ENCODE peak calls at places on chromosomes 6 and 20, in nine cellular contexts. G, J, C, T, B, L, U, X and A are unnamed samples.

GRCh38 chr20:50992733-50993457 is 30.0 kb downstream of the KCNG1 start:
- DNase-seq in G (peak; percentile 85), J (peak; percentile 17), C (no peak), T (peak; percentile 72), B (peak; percentile 20), L (peak; percentile 93), U (no peak), X (no peak), A (no peak)

GRCh38 chr20:16714765-16715164 is 15.1 kb upstream of the SNRPB2 start:
- DNase-seq in G (no peak), J (no peak), C (no peak), T (no peak), B (no peak), L (no peak), U (no peak), X (no peak), A (no peak)

GRCh38 chr6:22512716-22513452 is 56.5 kb upstream of the HDGFL1 start:
- DNase-seq in G (no peak), J (no peak), C (no peak), T (no peak), B (no peak), L (no peak), U (no peak), X (no peak), A (no peak)

GRCh38 chr20:50987493-50988210 is 29.0 kb downstream of the MOCS3 start:
- DNase-seq in G (peak; percentile 88), J (peak; percentile 16), C (peak; percentile 78), T (peak; percentile 72), B (peak; percentile 85), L (peak; percentile 92), U (peak; percentile 53), X (peak; percentile 87), A (no peak)

GRCh38 chr20:44805991-44806729 is 4.2 kb downstream of the RIMS4 start:
- DNase-seq in G (peak; percentile 94), J (no peak), C (peak; percentile 82), T (no peak), B (peak; percentile 17), L (no peak), U (no peak), X (peak; percentile 79), A (no peak)

GRCh38 chr6:84618046-84618752 is 146.2 kb downstream of the TBX18 start:
- DNase-seq in G (no peak), J (no peak), C (no peak), T (no peak), B (no peak), L (no peak), U (no peak), X (peak; percentile 77), A (no peak)

GRCh38 chr20:35363190-35363589 is 48.6 kb downstream of the UQCC1 start:
- DNase-seq in G (no peak), J (no peak), C (no peak), T (no peak), B (no peak), L (no peak), U (no peak), X (no peak), A (no peak)

GRCh38 chr6:142845624-142846458 is 99.1 kb downstream of the HIVEP2 start:
- DNase-seq in G (peak; percentile 87), J (no peak), C (peak; percentile 83), T (peak; percentile 67), B (peak; percentile 82), L (peak; percentile 74), U (peak; percentile 89), X (peak; percentile 87), A (peak; percentile 61)

GRCh38 chr6:36098253-36098919 is 31.9 kb upstream of the MAPK13 start:
- DNase-seq in G (no peak), J (no peak), C (no peak), T (no peak), B (no peak), L (no peak), U (no peak), X (no peak), A (no peak)

GRCh38 chr6:132820629-132821381 is 6.4 kb downstream of the RPS12 start:
- DNase-seq in G (no peak), J (no peak), C (no peak), T (no peak), B (no peak), L (no peak), U (no peak), X (no peak), A (no peak)

DNA sequence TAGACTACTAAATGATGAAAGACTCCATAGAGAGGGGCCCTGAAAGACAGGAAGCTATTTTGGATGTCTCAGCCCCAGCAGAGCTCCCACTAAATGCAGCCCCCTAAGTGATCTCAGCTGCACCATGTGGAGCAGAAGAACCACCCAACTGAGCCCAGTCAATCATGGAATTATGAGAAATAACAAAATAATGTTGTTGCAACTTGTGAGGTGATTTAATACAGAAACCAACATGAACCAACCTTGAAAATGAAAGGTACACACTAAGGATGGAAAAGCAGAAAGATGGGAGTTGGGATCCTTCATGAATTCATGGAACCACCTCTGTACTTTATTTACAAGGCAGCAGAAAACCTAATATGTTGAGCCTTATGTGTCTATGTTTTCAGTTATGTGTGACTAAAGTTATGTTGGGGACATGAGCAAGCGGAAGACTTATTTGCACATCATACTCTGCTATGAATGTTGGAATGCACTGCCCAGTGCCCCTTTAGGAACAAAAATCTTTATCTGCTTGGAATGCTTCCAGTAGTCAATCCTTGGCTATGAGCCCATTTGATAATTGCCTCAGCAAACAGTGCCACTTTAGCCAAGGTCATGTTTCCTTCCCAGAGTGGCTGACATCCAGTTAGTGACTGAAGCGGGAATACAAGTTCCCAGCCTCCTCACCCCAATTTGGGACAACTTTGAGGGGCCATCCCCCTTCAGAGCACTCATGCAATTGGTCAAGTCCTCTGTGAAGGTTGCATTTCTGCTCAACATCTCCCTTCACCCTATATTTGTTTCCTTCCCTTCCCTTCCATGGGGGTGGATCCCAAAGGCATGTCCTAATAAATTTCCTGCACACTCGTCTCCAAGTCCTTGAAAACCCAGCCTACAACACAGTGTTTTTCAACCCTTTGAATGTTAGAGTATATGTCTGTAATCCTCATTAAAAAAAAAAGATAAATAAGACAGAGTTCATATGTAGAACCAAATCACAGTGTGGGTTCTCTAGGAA is 18.4 kb downstream of the TP53RK start:
- DNase-seq in G (no peak), J (no peak), C (no peak), T (no peak), B (peak; percentile 61), L (no peak), U (no peak), X (no peak), A (no peak)
- H3K4me3 ChIP-seq in G (no peak overlapping the region), J (no peak overlapping the region), C (no peak overlapping the region), T (no peak overlapping the region), B (no peak overlapping the region), L (no peak overlapping the region), U (no peak overlapping the region), X (no peak overlapping the region), A (no peak overlapping the region)

DNA sequence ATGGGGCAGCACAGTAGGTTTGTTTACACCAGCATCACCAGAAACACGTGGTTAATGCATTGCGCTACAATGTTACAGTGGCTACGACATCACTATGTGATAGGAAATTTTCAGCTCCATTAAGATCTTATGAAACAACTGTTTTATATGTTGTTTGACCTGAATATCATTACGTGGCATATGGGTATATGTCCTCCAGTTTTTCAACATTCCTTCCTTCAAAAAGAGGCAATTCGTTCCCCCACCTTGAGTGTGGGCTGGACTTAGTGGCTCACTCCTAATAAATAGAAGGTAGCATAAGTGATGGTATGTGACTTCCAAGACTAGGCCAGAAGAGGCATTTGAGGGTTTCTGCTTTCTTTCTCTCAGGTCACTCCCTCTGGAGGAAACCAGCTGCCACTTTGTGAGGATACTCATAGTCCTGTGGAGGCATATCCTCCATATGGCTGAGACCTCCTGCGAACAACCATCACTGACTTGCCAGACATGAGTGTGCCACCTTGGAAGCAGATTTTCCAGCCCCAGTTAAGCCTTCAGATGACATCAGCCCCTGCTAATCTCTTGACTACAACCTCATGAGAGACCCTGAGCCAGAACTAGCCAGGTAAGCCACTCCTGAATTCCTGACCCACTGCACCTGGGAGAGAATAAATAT is 2.3 kb upstream of the TRAM2 start:
- DNase-seq in G (no peak), J (no peak), C (no peak), T (no peak), B (no peak), L (no peak), U (no peak), X (no peak), A (no peak)
- H3K27me3 ChIP-seq in G (no peaks in the 10 kb centered on the region), J (no peaks in the 10 kb centered on the region), C (no peaks in the 10 kb centered on the region), T (no peaks in the 10 kb centered on the region), B (no peaks in the 10 kb centered on the region), L (no peaks in the 10 kb centered on the region), U (no peaks in the 10 kb centered on the region), X (no peaks in the 10 kb centered on the region), A (no peaks in the 10 kb centered on the region)

DNA sequence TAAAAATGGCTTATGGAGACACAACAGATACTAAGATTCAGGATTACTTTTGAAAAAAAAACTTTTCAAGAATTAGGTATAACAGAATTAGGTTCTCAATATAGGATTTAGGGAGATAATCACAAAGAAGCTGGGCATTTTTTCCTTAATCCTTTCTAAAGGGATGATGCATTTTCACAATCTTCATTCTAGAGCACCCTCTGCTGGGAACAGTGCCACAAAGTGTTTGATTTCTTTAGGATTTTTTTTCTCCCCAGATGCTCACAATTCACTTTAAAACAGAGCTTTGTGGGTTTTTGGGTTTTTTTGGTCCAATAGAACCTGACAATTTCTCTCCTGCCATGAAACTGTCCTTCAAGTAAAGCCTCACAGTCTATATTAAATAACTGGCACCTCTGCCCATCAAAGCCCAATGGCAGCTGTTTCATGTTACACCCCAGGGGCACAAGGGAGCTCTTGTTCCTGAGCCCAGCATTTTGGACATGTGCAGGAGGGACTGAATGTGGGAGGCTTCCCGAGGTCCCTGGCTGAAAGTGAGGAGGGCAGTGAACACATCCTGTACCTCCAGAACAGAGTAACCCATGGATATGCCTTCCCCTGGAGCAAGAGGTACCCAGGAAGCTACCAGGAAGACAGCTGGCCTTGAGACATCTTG is 39.7 kb downstream of the PREP start:
- DNase-seq in G (peak; percentile 47), J (no peak), C (no peak), T (peak; percentile 15), B (no peak), L (no peak), U (no peak), X (no peak), A (no peak)
- TF ChIP-seq CTCF in G (peak; percentile 67), J (peak; percentile 4), C (peak; percentile 23), T (no peak), B (no peak), L (peak; percentile 36), U (no peak), X (no peak), A (peak; percentile 24)

GRCh38 chr20:1618954-1619550 is 757 bp downstream of the SIRPB1 start:
- DNase-seq in G (no peak), J (no peak), C (no peak), T (no peak), B (no peak), L (no peak), U (no peak), X (no peak), A (no peak)

GRCh38 chr20:1617055-1617454 is 2.8 kb downstream of the SIRPB1 start:
- DNase-seq in G (no peak), J (no peak), C (no peak), T (no peak), B (no peak), L (no peak), U (no peak), X (no peak), A (no peak)

GRCh38 chr20:1622450-1622849 is 2.6 kb upstream of the SIRPB1 start:
- DNase-seq in G (no peak), J (no peak), C (no peak), T (peak; percentile 48), B (no peak), L (no peak), U (no peak), X (no peak), A (no peak)

GRCh38 chr20:1619861-1620444 is at the start of gene SIRPB1:
- DNase-seq in G (no peak), J (no peak), C (no peak), T (no peak), B (peak; percentile 41), L (no peak), U (no peak), X (no peak), A (no peak)

GRCh38 chr20:1618479-1618878 is 1.3 kb downstream of the SIRPB1 start:
- DNase-seq in G (no peak), J (no peak), C (no peak), T (no peak), B (no peak), L (no peak), U (no peak), X (no peak), A (no peak)
- H3K4me3 ChIP-seq in G (no peak overlapping the region), J (no peak overlapping the region), C (no peak overlapping the region), T (no peak overlapping the region), B (no peak overlapping the region), L (no peak overlapping the region), U (no peak overlapping the region), X (no peak overlapping the region), A (no peak overlapping the region)